ENCODE peak calls at places on chromosomes 1 and 21, in four cellular contexts. F is GM12878, B is WTC11, E is K562. V is an unnamed sample.

GRCh38 chr1:197126698-197127097 is 19.8 kb downstream of the ASPM start:
- DNase-seq in F (no peak), B (no peak), E (no peak), V (no peak)

GRCh38 chr1:21685944-21686678 is 17.0 kb upstream of the RAP1GAP start:
- DNase-seq in F (no peak), E (no peak), B (no peak), V (no peak)

GRCh38 chr1:8463144-8463927 is 145.4 kb downstream of the SLC45A1 start:
- DNase-seq in E (no peak), F (no peak), B (no peak), V (peak; percentile 60)

GRCh38 chr1:28897789-28898188 is 16.6 kb upstream of the EPB41 start:
- DNase-seq in F (no peak), B (no peak), E (no peak), V (no peak)

GRCh38 chr1:120179420-120180348 is 3.4 kb upstream of the SEC22B start:
- DNase-seq in F (no peak), B (peak; percentile 39), E (peak; percentile 5), V (no peak)

GRCh38 chr1:86362807-86363206 is 33.3 kb downstream of the ODF2L start:
- DNase-seq in F (no peak), E (no peak), B (no peak), V (no peak)

GRCh38 chr1:31199924-31200323 is 39.8 kb downstream of the NKAIN1 start:
- DNase-seq in B (no peak), F (no peak), E (no peak), V (no peak)

GRCh38 chr1:26234644-26235384 is 814 bp downstream of the CEP85 start:
- DNase-seq in E (peak; percentile 54), B (no peak), F (no peak), V (peak; percentile 6)

GRCh38 chr1:70331962-70332361 is 22.6 kb downstream of the ANKRD13C start:
- DNase-seq in E (no peak), F (no peak), B (no peak), V (no peak)

GRCh38 chr1:174740248-174740990 is 259.3 kb upstream of the CACYBP start:
- DNase-seq in F (no peak), B (no peak), E (no peak), V (peak; percentile 7)

GRCh38 chr1:16091296-16091695 is 17.8 kb upstream of the FAM131C start:
- DNase-seq in F (no peak), E (no peak), B (no peak), V (no peak)

GRCh38 chr1:86137458-86137857 is 19.1 kb downstream of the COL24A1 start:
- DNase-seq in B (no peak), F (no peak), E (no peak), V (no peak)

GRCh38 chr21:29172282-29172681 is 41.8 kb downstream of the MAP3K7CL start:
- DNase-seq in F (no peak), E (no peak), B (no peak), V (no peak)

GRCh38 chr1:19799877-19800804 is at the start of gene TMCO4:
- DNase-seq in F (no peak), B (peak; percentile 44), E (peak; percentile 45), V (peak; percentile 25)

GRCh38 chr1:88549536-88549935 is 134.5 kb upstream of the PKN2 start:
- DNase-seq in F (no peak), E (no peak), B (no peak), V (no peak)

GRCh38 chr21:25513810-25514209 is 93.5 kb downstream of the MRPL39 start:
- DNase-seq in B (no peak), F (no peak), E (no peak), V (no peak)

GRCh38 chr1:170487503-170487902 is 44.5 kb upstream of the GORAB start:
- DNase-seq in B (no peak), F (no peak), E (no peak), V (no peak)

GRCh38 chr1:209622841-209623829 is 29.1 kb downstream of the LAMB3 start:
- DNase-seq in F (no peak), B (no peak), E (no peak), V (no peak)

GRCh38 chr1:212317916-212318315 is 32.7 kb downstream of the PPP2R5A start:
- DNase-seq in B (no peak), E (no peak), F (no peak), V (no peak)

GRCh38 chr1:207619833-207620572 is 24.9 kb upstream of the CR1L start:
- DNase-seq in B (no peak), F (no peak), E (peak; percentile 59), V (peak; percentile 35)

GRCh38 chr1:227357229-227358078 is 39.2 kb upstream of the CDC42BPA start:
- DNase-seq in B (peak; percentile 26), E (peak; percentile 90), F (no peak), V (peak; percentile 52)

GRCh38 chr1:23392125-23392855 is 22.7 kb upstream of the ZNF436 start:
- DNase-seq in B (no peak), F (no peak), E (no peak), V (no peak)

GRCh38 chr1:153538315-153538821 is 2.4 kb downstream of the S100A5 start:
- DNase-seq in F (no peak), E (peak; percentile 84), B (peak; percentile 68), V (peak; percentile 50)

GRCh38 chr1:245225709-245226464 is 71.1 kb downstream of the KIF26B start:
- DNase-seq in B (no peak), F (no peak), E (no peak), V (no peak)

GRCh38 chr1:245222931-245223330 is 68.1 kb downstream of the KIF26B start:
- DNase-seq in B (no peak), E (no peak), F (no peak), V (no peak)

GRCh38 chr1:245229051-245229450 is 74.3 kb downstream of the KIF26B start:
- DNase-seq in F (no peak), E (no peak), B (no peak), V (no peak)

GRCh38 chr1:245220381-245220985 is 65.7 kb downstream of the KIF26B start:
- DNase-seq in F (no peak), B (no peak), E (no peak), V (no peak)

DNA sequence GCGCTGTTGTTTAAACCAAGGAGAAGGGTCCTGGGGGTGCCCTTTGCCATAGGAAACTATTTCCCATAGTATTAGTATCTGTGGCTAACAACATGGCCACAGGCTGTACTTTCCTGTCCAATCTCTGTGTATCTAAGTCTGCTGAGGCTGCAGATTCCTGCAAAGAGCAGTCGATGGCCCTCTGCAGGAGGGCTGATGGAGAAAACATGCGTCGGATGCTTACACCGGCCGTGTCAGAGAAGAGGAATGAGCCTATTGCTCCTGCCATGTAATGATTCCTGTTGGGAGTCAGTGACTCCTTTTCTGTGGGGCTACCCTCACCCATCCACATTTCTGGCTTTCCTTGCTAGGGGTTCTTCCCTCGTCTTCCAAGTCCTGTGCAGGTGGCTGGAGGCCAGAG is 70.5 kb downstream of the KIF26B start:
- DNase-seq in B (no peak), F (no peak), E (no peak), V (no peak)
- TF ChIP-seq TCF7 in B (no peak), F (no peak), E (no peak), V (no peak)

GRCh38 chr1:154910851-154911250 is 25.7 kb downstream of the PMVK start:
- DNase-seq in B (no peak), F (no peak), E (no peak), V (no peak)

GRCh38 chr1:154902920-154903566 is 33.0 kb upstream of the KCNN3 start:
- DNase-seq in E (no peak), B (no peak), F (no peak), V (no peak)

GRCh38 chr1:154911691-154912550 is 24.6 kb downstream of the PMVK start:
- DNase-seq in F (no peak), E (no peak), B (no peak), V (no peak)

GRCh38 chr1:154908937-154909336 is 27.6 kb downstream of the PMVK start:
- DNase-seq in F (no peak), B (no peak), E (no peak), V (no peak)

DNA sequence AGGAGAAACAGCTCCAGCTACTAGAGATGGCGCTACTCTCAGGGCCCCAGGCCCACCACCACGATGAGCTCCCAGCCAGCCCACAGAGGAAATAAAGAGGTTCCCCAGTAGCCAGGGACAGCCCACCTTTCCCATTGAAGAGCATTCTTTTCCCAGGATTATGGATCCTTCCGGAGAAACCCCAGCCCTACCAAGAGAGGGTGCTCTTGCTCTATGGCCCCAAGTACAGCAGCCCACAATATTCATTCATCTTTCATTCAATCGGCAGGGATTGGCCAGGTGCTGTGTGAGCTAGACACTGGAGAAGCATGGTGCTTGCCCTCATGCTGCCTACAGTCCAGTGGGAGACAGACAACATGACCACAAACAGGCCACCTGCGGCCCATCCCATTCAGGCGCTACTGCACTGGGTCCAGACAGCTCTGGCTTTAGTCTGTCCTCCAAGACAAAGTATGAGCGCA is 29.9 kb downstream of the PMVK start:
- DNase-seq in B (peak; percentile 15), E (no peak), F (no peak), V (peak; percentile 52)
- TF ChIP-seq TCF7 in B (no peak), E (no peak), F (no peak), V (no peak)

GRCh38 chr1:182681516-182681915 is 2.9 kb downstream of the RGS8 start:
- DNase-seq in B (no peak), F (no peak), E (no peak), V (no peak)

GRCh38 chr1:182682898-182683501 is 1.4 kb downstream of the RGS8 start:
- DNase-seq in E (no peak), F (no peak), B (no peak), V (no peak)

GRCh38 chr1:182679684-182680083 is 4.7 kb downstream of the RGS8 start:
- DNase-seq in B (no peak), F (no peak), E (no peak), V (no peak)

GRCh38 chr1:182680408-182680807 is 4.0 kb downstream of the RGS8 start:
- DNase-seq in E (no peak), F (no peak), B (no peak), V (no peak)

DNA sequence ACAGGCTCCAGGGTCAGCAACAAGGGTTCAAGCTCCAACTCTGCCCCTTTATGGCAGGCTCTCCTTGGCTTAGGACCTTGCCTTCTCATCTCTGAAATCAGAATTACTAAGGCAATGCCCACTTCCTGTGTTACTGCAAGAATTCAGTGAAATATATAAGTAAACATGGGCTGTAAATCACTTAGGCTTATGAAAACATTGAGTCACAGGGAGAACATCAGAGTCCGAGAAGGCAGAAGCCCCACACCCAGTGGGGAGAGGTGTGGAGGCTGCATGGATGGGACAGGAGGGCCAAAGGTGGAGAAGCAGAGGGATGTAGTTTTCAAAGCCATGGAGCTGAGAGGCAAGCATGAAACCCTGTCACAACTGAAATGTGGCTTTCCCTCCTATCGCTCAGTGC is 3.5 kb downstream of the RGS8 start:
- DNase-seq in F (no peak), E (no peak), B (no peak), V (no peak)
- TF ChIP-seq TCF7 in F (no peak), E (no peak), B (no peak), V (no peak)

DNA sequence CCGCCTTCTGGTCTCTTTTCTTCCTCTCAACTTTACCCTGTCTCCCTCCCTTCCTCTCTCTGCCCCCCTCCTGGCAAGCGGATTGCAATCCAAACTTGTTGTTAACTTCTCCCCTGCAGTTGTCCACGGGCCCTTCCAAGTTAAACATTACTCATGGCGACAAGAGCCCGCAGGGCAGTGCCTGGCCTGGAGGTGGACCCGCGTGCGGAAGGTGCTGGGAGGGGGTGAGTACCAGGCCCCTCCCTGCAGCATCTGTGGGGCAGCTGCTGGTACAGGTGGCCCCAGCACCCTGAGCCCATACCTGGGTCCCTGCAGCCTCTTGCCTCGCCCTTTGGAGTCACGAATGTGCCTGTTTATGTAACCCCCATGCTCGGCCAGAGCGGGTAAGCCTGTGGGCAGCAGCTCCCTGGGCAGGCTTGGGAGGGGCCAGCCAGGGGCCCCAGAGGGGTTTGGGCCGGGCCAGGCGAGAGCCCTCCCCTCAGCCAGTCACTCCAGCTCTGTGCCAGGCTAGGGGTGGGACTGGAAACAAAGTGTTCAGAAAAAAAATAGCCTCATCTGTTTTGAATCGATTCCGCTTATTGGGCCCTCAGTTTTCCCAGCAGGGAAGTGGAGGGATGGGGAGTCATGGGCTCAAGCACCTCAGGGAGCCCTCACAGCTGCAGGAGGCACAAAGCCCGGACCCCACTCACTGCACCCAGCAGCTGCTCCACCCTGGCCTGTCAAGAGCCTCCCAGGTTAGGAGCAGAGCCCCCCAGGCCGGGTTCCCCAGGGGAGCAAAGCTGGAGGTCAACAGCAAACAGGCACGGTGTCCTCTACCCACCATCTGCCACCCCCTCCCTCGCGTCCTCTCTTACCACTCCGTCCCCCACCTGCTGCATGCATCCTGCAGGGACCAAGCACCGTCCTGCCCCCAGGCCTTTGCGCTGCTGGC is 14.0 kb upstream of the FAAP20 start:
- DNase-seq in F (no peak), E (no peak), B (no peak), V (peak; percentile 93)
- TF ChIP-seq TCF7 in F (no peak), E (no peak), B (no peak), V (no peak)